ENCODE peak calls at places on chromosome 14, in seven cellular contexts. One of them, this sample, is unnamed.

GRCh38 chr14:101358320-101358569 is 203.1 kb upstream of the DIO3 start:
- DNase-seq in non-pigmented ciliary epithelial cell: no peak
- DNase-seq in posterior cingulate gyrus: no peak
- DNase-seq in stimulated activated CD8-positive, alpha-beta memory T cell treated with anti-CD3 and anti-CD28 coated beads, Interleukin-4, amount 100 ng/mL, for 4 hours: no peak
- DNase-seq in ACHN: no peak
- DNase-seq in T1000: no peak
- DNase-seq in right cardiac atrium: no peak
- DNase-seq in this sample: no peak

GRCh38 chr14:105117710-105118385 is 50.7 kb downstream of the JAG2 start:
- DNase-seq in non-pigmented ciliary epithelial cell: no peak
- DNase-seq in posterior cingulate gyrus: peak
- DNase-seq in stimulated activated CD8-positive, alpha-beta memory T cell treated with anti-CD3 and anti-CD28 coated beads, Interleukin-4, amount 100 ng/mL, for 4 hours: no peak
- DNase-seq in ACHN: no peak
- DNase-seq in T1000: no peak
- DNase-seq in right cardiac atrium: no peak
- DNase-seq in this sample: no peak

GRCh38 chr14:23346693-23347405 is 5.8 kb downstream of the SLC22A17 start:
- DNase-seq in non-pigmented ciliary epithelial cell: no peak
- DNase-seq in posterior cingulate gyrus: no peak
- DNase-seq in stimulated activated CD8-positive, alpha-beta memory T cell treated with anti-CD3 and anti-CD28 coated beads, Interleukin-4, amount 100 ng/mL, for 4 hours: no peak
- DNase-seq in ACHN: no peak
- DNase-seq in T1000: no peak
- DNase-seq in right cardiac atrium: peak
- DNase-seq in this sample: no peak

GRCh38 chr14:97456958-97457357 is 659.8 kb downstream of the VRK1 start:
- DNase-seq in non-pigmented ciliary epithelial cell: no peak
- DNase-seq in posterior cingulate gyrus: no peak
- DNase-seq in stimulated activated CD8-positive, alpha-beta memory T cell treated with anti-CD3 and anti-CD28 coated beads, Interleukin-4, amount 100 ng/mL, for 4 hours: peak
- DNase-seq in ACHN: no peak
- DNase-seq in T1000: peak
- DNase-seq in right cardiac atrium: no peak
- DNase-seq in this sample: no peak

GRCh38 chr14:53993920-53994607 is 37.4 kb upstream of the BMP4 start:
- DNase-seq in non-pigmented ciliary epithelial cell: no peak
- DNase-seq in posterior cingulate gyrus: no peak
- DNase-seq in stimulated activated CD8-positive, alpha-beta memory T cell treated with anti-CD3 and anti-CD28 coated beads, Interleukin-4, amount 100 ng/mL, for 4 hours: no peak
- DNase-seq in ACHN: no peak
- DNase-seq in T1000: no peak
- DNase-seq in right cardiac atrium: no peak
- DNase-seq in this sample: no peak

GRCh38 chr14:94826774-94827173 is 56.9 kb upstream of the GSC start:
- DNase-seq in non-pigmented ciliary epithelial cell: no peak
- DNase-seq in posterior cingulate gyrus: no peak
- DNase-seq in stimulated activated CD8-positive, alpha-beta memory T cell treated with anti-CD3 and anti-CD28 coated beads, Interleukin-4, amount 100 ng/mL, for 4 hours: no peak
- DNase-seq in ACHN: no peak
- DNase-seq in T1000: no peak
- DNase-seq in right cardiac atrium: no peak
- DNase-seq in this sample: no peak

GRCh38 chr14:35332517-35333346 is 40.5 kb downstream of the PSMA6 start:
- DNase-seq in non-pigmented ciliary epithelial cell: no peak
- DNase-seq in posterior cingulate gyrus: no peak
- DNase-seq in stimulated activated CD8-positive, alpha-beta memory T cell treated with anti-CD3 and anti-CD28 coated beads, Interleukin-4, amount 100 ng/mL, for 4 hours: no peak
- DNase-seq in ACHN: no peak
- DNase-seq in T1000: no peak
- DNase-seq in right cardiac atrium: peak
- DNase-seq in this sample: no peak

GRCh38 chr14:22332671-22333407 is 256.2 kb downstream of the DAD1 start:
- DNase-seq in non-pigmented ciliary epithelial cell: no peak
- DNase-seq in posterior cingulate gyrus: no peak
- DNase-seq in stimulated activated CD8-positive, alpha-beta memory T cell treated with anti-CD3 and anti-CD28 coated beads, Interleukin-4, amount 100 ng/mL, for 4 hours: no peak
- DNase-seq in ACHN: no peak
- DNase-seq in T1000: no peak
- DNase-seq in right cardiac atrium: no peak
- DNase-seq in this sample: no peak

GRCh38 chr14:103736546-103737431 is 21.2 kb downstream of the ZFYVE21 start:
- DNase-seq in non-pigmented ciliary epithelial cell: no peak
- DNase-seq in posterior cingulate gyrus: peak
- DNase-seq in stimulated activated CD8-positive, alpha-beta memory T cell treated with anti-CD3 and anti-CD28 coated beads, Interleukin-4, amount 100 ng/mL, for 4 hours: no peak
- DNase-seq in ACHN: no peak
- DNase-seq in T1000: no peak
- DNase-seq in right cardiac atrium: no peak
- DNase-seq in this sample: no peak

GRCh38 chr14:68886109-68886434 is 93.0 kb downstream of the ACTN1 start:
- DNase-seq in non-pigmented ciliary epithelial cell: no peak
- DNase-seq in posterior cingulate gyrus: no peak
- DNase-seq in stimulated activated CD8-positive, alpha-beta memory T cell treated with anti-CD3 and anti-CD28 coated beads, Interleukin-4, amount 100 ng/mL, for 4 hours: no peak
- DNase-seq in ACHN: no peak
- DNase-seq in T1000: no peak
- DNase-seq in right cardiac atrium: no peak
- DNase-seq in this sample: no peak

GRCh38 chr14:62689741-62690140 is 355.5 kb downstream of the KCNH5 start:
- DNase-seq in non-pigmented ciliary epithelial cell: no peak
- DNase-seq in posterior cingulate gyrus: no peak
- DNase-seq in stimulated activated CD8-positive, alpha-beta memory T cell treated with anti-CD3 and anti-CD28 coated beads, Interleukin-4, amount 100 ng/mL, for 4 hours: no peak
- DNase-seq in ACHN: no peak
- DNase-seq in T1000: no peak
- DNase-seq in right cardiac atrium: no peak
- DNase-seq in this sample: no peak

GRCh38 chr14:90785474-90785873 is 30.8 kb downstream of the TTC7B start:
- DNase-seq in non-pigmented ciliary epithelial cell: no peak
- DNase-seq in posterior cingulate gyrus: no peak
- DNase-seq in stimulated activated CD8-positive, alpha-beta memory T cell treated with anti-CD3 and anti-CD28 coated beads, Interleukin-4, amount 100 ng/mL, for 4 hours: no peak
- DNase-seq in ACHN: peak
- DNase-seq in T1000: no peak
- DNase-seq in right cardiac atrium: peak
- DNase-seq in this sample: no peak

GRCh38 chr14:74080820-74081460 is 3.3 kb downstream of the ALDH6A1 start:
- DNase-seq in non-pigmented ciliary epithelial cell: no peak
- DNase-seq in posterior cingulate gyrus: no peak
- DNase-seq in stimulated activated CD8-positive, alpha-beta memory T cell treated with anti-CD3 and anti-CD28 coated beads, Interleukin-4, amount 100 ng/mL, for 4 hours: no peak
- DNase-seq in ACHN: peak
- DNase-seq in T1000: no peak
- DNase-seq in right cardiac atrium: no peak
- DNase-seq in this sample: no peak

GRCh38 chr14:38931969-38932652 is 170.9 kb downstream of the SEC23A start:
- DNase-seq in non-pigmented ciliary epithelial cell: no peak
- DNase-seq in posterior cingulate gyrus: no peak
- DNase-seq in stimulated activated CD8-positive, alpha-beta memory T cell treated with anti-CD3 and anti-CD28 coated beads, Interleukin-4, amount 100 ng/mL, for 4 hours: no peak
- DNase-seq in ACHN: no peak
- DNase-seq in T1000: no peak
- DNase-seq in right cardiac atrium: no peak
- DNase-seq in this sample: no peak

GRCh38 chr14:103319422-103319821 is 14.6 kb upstream of the EIF5 start:
- DNase-seq in non-pigmented ciliary epithelial cell: no peak
- DNase-seq in posterior cingulate gyrus: no peak
- DNase-seq in stimulated activated CD8-positive, alpha-beta memory T cell treated with anti-CD3 and anti-CD28 coated beads, Interleukin-4, amount 100 ng/mL, for 4 hours: no peak
- DNase-seq in ACHN: no peak
- DNase-seq in T1000: no peak
- DNase-seq in right cardiac atrium: no peak
- DNase-seq in this sample: no peak

GRCh38 chr14:99035712-99036593 is 236.0 kb downstream of the BCL11B start:
- DNase-seq in non-pigmented ciliary epithelial cell: peak
- DNase-seq in posterior cingulate gyrus: peak
- DNase-seq in stimulated activated CD8-positive, alpha-beta memory T cell treated with anti-CD3 and anti-CD28 coated beads, Interleukin-4, amount 100 ng/mL, for 4 hours: no peak
- DNase-seq in ACHN: peak
- DNase-seq in T1000: peak
- DNase-seq in right cardiac atrium: peak
- DNase-seq in this sample: peak

GRCh38 chr14:67940894-67941455 is 121.4 kb downstream of the RAD51B start:
- DNase-seq in non-pigmented ciliary epithelial cell: no peak
- DNase-seq in posterior cingulate gyrus: no peak
- DNase-seq in stimulated activated CD8-positive, alpha-beta memory T cell treated with anti-CD3 and anti-CD28 coated beads, Interleukin-4, amount 100 ng/mL, for 4 hours: no peak
- DNase-seq in ACHN: peak
- DNase-seq in T1000: no peak
- DNase-seq in right cardiac atrium: no peak
- DNase-seq in this sample: no peak

GRCh38 chr14:31457665-31458659 is 656 bp upstream of the DTD2 start:
- DNase-seq in non-pigmented ciliary epithelial cell: no peak
- DNase-seq in posterior cingulate gyrus: no peak
- DNase-seq in stimulated activated CD8-positive, alpha-beta memory T cell treated with anti-CD3 and anti-CD28 coated beads, Interleukin-4, amount 100 ng/mL, for 4 hours: no peak
- DNase-seq in ACHN: no peak
- DNase-seq in T1000: no peak
- DNase-seq in right cardiac atrium: no peak
- DNase-seq in this sample: no peak

GRCh38 chr14:99539503-99539902 is 58.3 kb downstream of the CCNK start:
- DNase-seq in non-pigmented ciliary epithelial cell: no peak
- DNase-seq in posterior cingulate gyrus: no peak
- DNase-seq in stimulated activated CD8-positive, alpha-beta memory T cell treated with anti-CD3 and anti-CD28 coated beads, Interleukin-4, amount 100 ng/mL, for 4 hours: no peak
- DNase-seq in ACHN: no peak
- DNase-seq in T1000: no peak
- DNase-seq in right cardiac atrium: no peak
- DNase-seq in this sample: no peak

GRCh38 chr14:99566009-99566389 is 38.0 kb downstream of the CCDC85C start:
- DNase-seq in non-pigmented ciliary epithelial cell: no peak
- DNase-seq in posterior cingulate gyrus: no peak
- DNase-seq in stimulated activated CD8-positive, alpha-beta memory T cell treated with anti-CD3 and anti-CD28 coated beads, Interleukin-4, amount 100 ng/mL, for 4 hours: no peak
- DNase-seq in ACHN: peak
- DNase-seq in T1000: no peak
- DNase-seq in right cardiac atrium: no peak
- DNase-seq in this sample: no peak

GRCh38 chr14:48973136-48973535 is 613.0 kb downstream of the RPS29 start:
- DNase-seq in non-pigmented ciliary epithelial cell: peak
- DNase-seq in posterior cingulate gyrus: no peak
- DNase-seq in stimulated activated CD8-positive, alpha-beta memory T cell treated with anti-CD3 and anti-CD28 coated beads, Interleukin-4, amount 100 ng/mL, for 4 hours: no peak
- DNase-seq in ACHN: no peak
- DNase-seq in T1000: no peak
- DNase-seq in right cardiac atrium: no peak
- DNase-seq in this sample: peak

GRCh38 chr14:68822964-68823363 is 30.1 kb upstream of the ZFP36L1 start:
- DNase-seq in non-pigmented ciliary epithelial cell: no peak
- DNase-seq in posterior cingulate gyrus: no peak
- DNase-seq in stimulated activated CD8-positive, alpha-beta memory T cell treated with anti-CD3 and anti-CD28 coated beads, Interleukin-4, amount 100 ng/mL, for 4 hours: no peak
- DNase-seq in ACHN: no peak
- DNase-seq in T1000: no peak
- DNase-seq in right cardiac atrium: no peak
- DNase-seq in this sample: no peak

GRCh38 chr14:50542941-50543418 is 10.6 kb upstream of the MAP4K5 start:
- DNase-seq in non-pigmented ciliary epithelial cell: no peak
- DNase-seq in posterior cingulate gyrus: no peak
- DNase-seq in stimulated activated CD8-positive, alpha-beta memory T cell treated with anti-CD3 and anti-CD28 coated beads, Interleukin-4, amount 100 ng/mL, for 4 hours: no peak
- DNase-seq in ACHN: peak
- DNase-seq in T1000: no peak
- DNase-seq in right cardiac atrium: no peak
- DNase-seq in this sample: no peak

GRCh38 chr14:74015965-74016364 is 3.1 kb downstream of the ENTPD5 start:
- DNase-seq in non-pigmented ciliary epithelial cell: no peak
- DNase-seq in posterior cingulate gyrus: no peak
- DNase-seq in stimulated activated CD8-positive, alpha-beta memory T cell treated with anti-CD3 and anti-CD28 coated beads, Interleukin-4, amount 100 ng/mL, for 4 hours: no peak
- DNase-seq in ACHN: no peak
- DNase-seq in T1000: no peak
- DNase-seq in right cardiac atrium: no peak
- DNase-seq in this sample: no peak

GRCh38 chr14:37397941-37398215 is 197.2 kb downstream of the FOXA1 start:
- DNase-seq in non-pigmented ciliary epithelial cell: no peak
- DNase-seq in posterior cingulate gyrus: no peak
- DNase-seq in stimulated activated CD8-positive, alpha-beta memory T cell treated with anti-CD3 and anti-CD28 coated beads, Interleukin-4, amount 100 ng/mL, for 4 hours: no peak
- DNase-seq in ACHN: no peak
- DNase-seq in T1000: no peak
- DNase-seq in right cardiac atrium: no peak
- DNase-seq in this sample: no peak

GRCh38 chr14:69636051-69636639 is 24.7 kb downstream of the SUSD6 start:
- DNase-seq in non-pigmented ciliary epithelial cell: no peak
- DNase-seq in posterior cingulate gyrus: no peak
- DNase-seq in stimulated activated CD8-positive, alpha-beta memory T cell treated with anti-CD3 and anti-CD28 coated beads, Interleukin-4, amount 100 ng/mL, for 4 hours: no peak
- DNase-seq in ACHN: no peak
- DNase-seq in T1000: no peak
- DNase-seq in right cardiac atrium: no peak
- DNase-seq in this sample: no peak

GRCh38 chr14:58077621-58078020 is 74.4 kb downstream of the ARMH4 start:
- DNase-seq in non-pigmented ciliary epithelial cell: no peak
- DNase-seq in posterior cingulate gyrus: no peak
- DNase-seq in stimulated activated CD8-positive, alpha-beta memory T cell treated with anti-CD3 and anti-CD28 coated beads, Interleukin-4, amount 100 ng/mL, for 4 hours: no peak
- DNase-seq in ACHN: peak
- DNase-seq in T1000: no peak
- DNase-seq in right cardiac atrium: no peak
- DNase-seq in this sample: peak

GRCh38 chr14:33679461-33680225 is 271.2 kb downstream of the EGLN3 start:
- DNase-seq in non-pigmented ciliary epithelial cell: peak
- DNase-seq in posterior cingulate gyrus: no peak
- DNase-seq in stimulated activated CD8-positive, alpha-beta memory T cell treated with anti-CD3 and anti-CD28 coated beads, Interleukin-4, amount 100 ng/mL, for 4 hours: no peak
- DNase-seq in ACHN: peak
- DNase-seq in T1000: no peak
- DNase-seq in right cardiac atrium: no peak
- DNase-seq in this sample: peak

GRCh38 chr14:81555051-81555450 is 21.4 kb upstream of the SEL1L start:
- DNase-seq in non-pigmented ciliary epithelial cell: no peak
- DNase-seq in posterior cingulate gyrus: no peak
- DNase-seq in stimulated activated CD8-positive, alpha-beta memory T cell treated with anti-CD3 and anti-CD28 coated beads, Interleukin-4, amount 100 ng/mL, for 4 hours: no peak
- DNase-seq in ACHN: no peak
- DNase-seq in T1000: no peak
- DNase-seq in right cardiac atrium: no peak
- DNase-seq in this sample: no peak

GRCh38 chr14:95348395-95349080 is 28.8 kb upstream of the CLMN start:
- DNase-seq in non-pigmented ciliary epithelial cell: no peak
- DNase-seq in posterior cingulate gyrus: no peak
- DNase-seq in stimulated activated CD8-positive, alpha-beta memory T cell treated with anti-CD3 and anti-CD28 coated beads, Interleukin-4, amount 100 ng/mL, for 4 hours: no peak
- DNase-seq in ACHN: no peak
- DNase-seq in T1000: no peak
- DNase-seq in right cardiac atrium: no peak
- DNase-seq in this sample: no peak

GRCh38 chr14:36513451-36514277 is 6.4 kb downstream of the NKX2-1 start:
- DNase-seq in non-pigmented ciliary epithelial cell: no peak
- DNase-seq in posterior cingulate gyrus: no peak
- DNase-seq in stimulated activated CD8-positive, alpha-beta memory T cell treated with anti-CD3 and anti-CD28 coated beads, Interleukin-4, amount 100 ng/mL, for 4 hours: no peak
- DNase-seq in ACHN: no peak
- DNase-seq in T1000: no peak
- DNase-seq in right cardiac atrium: no peak
- DNase-seq in this sample: no peak

GRCh38 chr14:57749267-57749666 is 116.6 kb downstream of the SLC35F4 start:
- DNase-seq in non-pigmented ciliary epithelial cell: no peak
- DNase-seq in posterior cingulate gyrus: no peak
- DNase-seq in stimulated activated CD8-positive, alpha-beta memory T cell treated with anti-CD3 and anti-CD28 coated beads, Interleukin-4, amount 100 ng/mL, for 4 hours: no peak
- DNase-seq in ACHN: peak
- DNase-seq in T1000: no peak
- DNase-seq in right cardiac atrium: no peak
- DNase-seq in this sample: peak

GRCh38 chr14:95156153-95156764 is 1.1 kb downstream of the DICER1 start:
- DNase-seq in non-pigmented ciliary epithelial cell: no peak
- DNase-seq in posterior cingulate gyrus: no peak
- DNase-seq in stimulated activated CD8-positive, alpha-beta memory T cell treated with anti-CD3 and anti-CD28 coated beads, Interleukin-4, amount 100 ng/mL, for 4 hours: no peak
- DNase-seq in ACHN: peak
- DNase-seq in T1000: no peak
- DNase-seq in right cardiac atrium: no peak
- DNase-seq in this sample: no peak

GRCh38 chr14:59507063-59507751 is 22.9 kb downstream of the JKAMP start:
- DNase-seq in non-pigmented ciliary epithelial cell: no peak
- DNase-seq in posterior cingulate gyrus: peak
- DNase-seq in stimulated activated CD8-positive, alpha-beta memory T cell treated with anti-CD3 and anti-CD28 coated beads, Interleukin-4, amount 100 ng/mL, for 4 hours: no peak
- DNase-seq in ACHN: peak
- DNase-seq in T1000: peak
- DNase-seq in right cardiac atrium: peak
- DNase-seq in this sample: no peak

GRCh38 chr14:55973285-55973800 is 144.9 kb upstream of the PELI2 start:
- DNase-seq in non-pigmented ciliary epithelial cell: no peak
- DNase-seq in posterior cingulate gyrus: no peak
- DNase-seq in stimulated activated CD8-positive, alpha-beta memory T cell treated with anti-CD3 and anti-CD28 coated beads, Interleukin-4, amount 100 ng/mL, for 4 hours: no peak
- DNase-seq in ACHN: no peak
- DNase-seq in T1000: no peak
- DNase-seq in right cardiac atrium: no peak
- DNase-seq in this sample: no peak

GRCh38 chr14:72906316-72906715 is 12.4 kb upstream of the DPF3 start:
- DNase-seq in non-pigmented ciliary epithelial cell: peak
- DNase-seq in posterior cingulate gyrus: no peak
- DNase-seq in stimulated activated CD8-positive, alpha-beta memory T cell treated with anti-CD3 and anti-CD28 coated beads, Interleukin-4, amount 100 ng/mL, for 4 hours: no peak
- DNase-seq in ACHN: peak
- DNase-seq in T1000: no peak
- DNase-seq in right cardiac atrium: no peak
- DNase-seq in this sample: peak

GRCh38 chr14:22918519-22918808 is 485 bp downstream of the RBM23 start:
- DNase-seq in non-pigmented ciliary epithelial cell: no peak
- DNase-seq in posterior cingulate gyrus: no peak
- DNase-seq in stimulated activated CD8-positive, alpha-beta memory T cell treated with anti-CD3 and anti-CD28 coated beads, Interleukin-4, amount 100 ng/mL, for 4 hours: no peak
- DNase-seq in ACHN: peak
- DNase-seq in T1000: no peak
- DNase-seq in right cardiac atrium: no peak
- DNase-seq in this sample: no peak

GRCh38 chr14:94171208-94171607 is 2.9 kb upstream of the PPP4R4 start:
- DNase-seq in non-pigmented ciliary epithelial cell: no peak
- DNase-seq in posterior cingulate gyrus: no peak
- DNase-seq in stimulated activated CD8-positive, alpha-beta memory T cell treated with anti-CD3 and anti-CD28 coated beads, Interleukin-4, amount 100 ng/mL, for 4 hours: no peak
- DNase-seq in ACHN: no peak
- DNase-seq in T1000: no peak
- DNase-seq in right cardiac atrium: peak
- DNase-seq in this sample: no peak

This sample was measured in RCC 7860.